ENCODE peak calls at places on chromosomes 3 and 15, in seven cellular contexts. One of them, this sample, is unnamed.

GRCh38 chr3:40725026-40725425 is 200.3 kb downstream of the ZNF621 start:
- DNase-seq in activated T-cell treated with anti-CD3 and anti-CD28 coated beads for 1 hour: no peak
- DNase-seq in T follicular helper cell: no peak
- DNase-seq in NCI-H1105 treated with DMSO at 0.1 percent for 48 hours: peak
- DNase-seq in NCI-H2081 treated with DMSO at 0.1 percent for 48 hours: peak
- DNase-seq in neural progenitor cell: no peak
- DNase-seq in stromal cell of bone marrow: no peak
- DNase-seq in this sample: no peak

GRCh38 chr3:71264840-71265239 is 318.7 kb downstream of the FOXP1 start:
- DNase-seq in NCI-H2081 treated with DMSO at 0.1 percent for 48 hours: no peak
- DNase-seq in stromal cell of bone marrow: no peak
- DNase-seq in activated T-cell treated with anti-CD3 and anti-CD28 coated beads for 1 hour: no peak
- DNase-seq in neural progenitor cell: no peak
- DNase-seq in NCI-H1105 treated with DMSO at 0.1 percent for 48 hours: no peak
- DNase-seq in T follicular helper cell: no peak
- DNase-seq in this sample: no peak

GRCh38 chr15:59317211-59317610 is 55.5 kb downstream of the MYO1E start:
- DNase-seq in T follicular helper cell: no peak
- DNase-seq in activated T-cell treated with anti-CD3 and anti-CD28 coated beads for 1 hour: no peak
- DNase-seq in stromal cell of bone marrow: no peak
- DNase-seq in neural progenitor cell: no peak
- DNase-seq in NCI-H1105 treated with DMSO at 0.1 percent for 48 hours: no peak
- DNase-seq in NCI-H2081 treated with DMSO at 0.1 percent for 48 hours: no peak
- DNase-seq in this sample: no peak

GRCh38 chr3:15348246-15348645 is 15.9 kb upstream of the SH3BP5 start:
- DNase-seq in stromal cell of bone marrow: no peak
- DNase-seq in T follicular helper cell: no peak
- DNase-seq in neural progenitor cell: no peak
- DNase-seq in NCI-H2081 treated with DMSO at 0.1 percent for 48 hours: no peak
- DNase-seq in activated T-cell treated with anti-CD3 and anti-CD28 coated beads for 1 hour: no peak
- DNase-seq in NCI-H1105 treated with DMSO at 0.1 percent for 48 hours: no peak
- DNase-seq in this sample: no peak

GRCh38 chr15:45573961-45574629 is 13.1 kb upstream of the BLOC1S6 start:
- DNase-seq in NCI-H1105 treated with DMSO at 0.1 percent for 48 hours: no peak
- DNase-seq in activated T-cell treated with anti-CD3 and anti-CD28 coated beads for 1 hour: no peak
- DNase-seq in neural progenitor cell: peak
- DNase-seq in stromal cell of bone marrow: no peak
- DNase-seq in T follicular helper cell: peak
- DNase-seq in NCI-H2081 treated with DMSO at 0.1 percent for 48 hours: no peak
- DNase-seq in this sample: peak

GRCh38 chr3:122397136-122397645 is 13.2 kb downstream of the FAM162A start:
- DNase-seq in NCI-H2081 treated with DMSO at 0.1 percent for 48 hours: no peak
- DNase-seq in neural progenitor cell: no peak
- DNase-seq in stromal cell of bone marrow: no peak
- DNase-seq in NCI-H1105 treated with DMSO at 0.1 percent for 48 hours: no peak
- DNase-seq in activated T-cell treated with anti-CD3 and anti-CD28 coated beads for 1 hour: no peak
- DNase-seq in T follicular helper cell: no peak
- DNase-seq in this sample: no peak

GRCh38 chr15:56047354-56047753 is 53.9 kb upstream of the NEDD4 start:
- DNase-seq in T follicular helper cell: no peak
- DNase-seq in NCI-H2081 treated with DMSO at 0.1 percent for 48 hours: no peak
- DNase-seq in stromal cell of bone marrow: no peak
- DNase-seq in NCI-H1105 treated with DMSO at 0.1 percent for 48 hours: no peak
- DNase-seq in neural progenitor cell: no peak
- DNase-seq in activated T-cell treated with anti-CD3 and anti-CD28 coated beads for 1 hour: no peak
- DNase-seq in this sample: no peak

GRCh38 chr15:90097475-90097874 is 4.8 kb downstream of the IDH2 start:
- DNase-seq in T follicular helper cell: peak
- DNase-seq in activated T-cell treated with anti-CD3 and anti-CD28 coated beads for 1 hour: peak
- DNase-seq in NCI-H2081 treated with DMSO at 0.1 percent for 48 hours: no peak
- DNase-seq in NCI-H1105 treated with DMSO at 0.1 percent for 48 hours: no peak
- DNase-seq in neural progenitor cell: no peak
- DNase-seq in stromal cell of bone marrow: no peak
- DNase-seq in this sample: no peak

GRCh38 chr15:39376371-39376909 is 204.4 kb upstream of the THBS1 start:
- DNase-seq in stromal cell of bone marrow: no peak
- DNase-seq in T follicular helper cell: no peak
- DNase-seq in activated T-cell treated with anti-CD3 and anti-CD28 coated beads for 1 hour: no peak
- DNase-seq in NCI-H1105 treated with DMSO at 0.1 percent for 48 hours: no peak
- DNase-seq in NCI-H2081 treated with DMSO at 0.1 percent for 48 hours: no peak
- DNase-seq in neural progenitor cell: no peak
- DNase-seq in this sample: no peak

GRCh38 chr3:12476238-12476897 is 7.9 kb upstream of the TSEN2 start:
- DNase-seq in activated T-cell treated with anti-CD3 and anti-CD28 coated beads for 1 hour: no peak
- DNase-seq in T follicular helper cell: no peak
- DNase-seq in neural progenitor cell: no peak
- DNase-seq in stromal cell of bone marrow: peak
- DNase-seq in NCI-H1105 treated with DMSO at 0.1 percent for 48 hours: no peak
- DNase-seq in NCI-H2081 treated with DMSO at 0.1 percent for 48 hours: no peak
- DNase-seq in this sample: no peak

GRCh38 chr15:77602800-77603199 is 29.9 kb downstream of the LINGO1 start:
- DNase-seq in neural progenitor cell: no peak
- DNase-seq in T follicular helper cell: no peak
- DNase-seq in activated T-cell treated with anti-CD3 and anti-CD28 coated beads for 1 hour: no peak
- DNase-seq in NCI-H2081 treated with DMSO at 0.1 percent for 48 hours: no peak
- DNase-seq in stromal cell of bone marrow: no peak
- DNase-seq in NCI-H1105 treated with DMSO at 0.1 percent for 48 hours: no peak
- DNase-seq in this sample: no peak

GRCh38 chr15:70426065-70426821 is 328.5 kb upstream of the TLE3 start:
- DNase-seq in stromal cell of bone marrow: no peak
- DNase-seq in neural progenitor cell: no peak
- DNase-seq in T follicular helper cell: no peak
- DNase-seq in NCI-H2081 treated with DMSO at 0.1 percent for 48 hours: no peak
- DNase-seq in NCI-H1105 treated with DMSO at 0.1 percent for 48 hours: no peak
- DNase-seq in activated T-cell treated with anti-CD3 and anti-CD28 coated beads for 1 hour: no peak
- DNase-seq in this sample: no peak

GRCh38 chr15:83709246-83709645 is 55.3 kb downstream of the ADAMTSL3 start:
- DNase-seq in activated T-cell treated with anti-CD3 and anti-CD28 coated beads for 1 hour: no peak
- DNase-seq in stromal cell of bone marrow: peak
- DNase-seq in NCI-H1105 treated with DMSO at 0.1 percent for 48 hours: no peak
- DNase-seq in NCI-H2081 treated with DMSO at 0.1 percent for 48 hours: no peak
- DNase-seq in neural progenitor cell: no peak
- DNase-seq in T follicular helper cell: no peak
- DNase-seq in this sample: no peak

GRCh38 chr15:100112636-100113305 is 229.0 kb downstream of the ADAMTS17 start:
- DNase-seq in stromal cell of bone marrow: no peak
- DNase-seq in activated T-cell treated with anti-CD3 and anti-CD28 coated beads for 1 hour: no peak
- DNase-seq in T follicular helper cell: no peak
- DNase-seq in neural progenitor cell: no peak
- DNase-seq in NCI-H1105 treated with DMSO at 0.1 percent for 48 hours: no peak
- DNase-seq in NCI-H2081 treated with DMSO at 0.1 percent for 48 hours: no peak
- DNase-seq in this sample: no peak

GRCh38 chr15:99167640-99168039 is 62.8 kb downstream of the SYNM start:
- DNase-seq in NCI-H1105 treated with DMSO at 0.1 percent for 48 hours: no peak
- DNase-seq in neural progenitor cell: no peak
- DNase-seq in activated T-cell treated with anti-CD3 and anti-CD28 coated beads for 1 hour: no peak
- DNase-seq in stromal cell of bone marrow: no peak
- DNase-seq in T follicular helper cell: no peak
- DNase-seq in NCI-H2081 treated with DMSO at 0.1 percent for 48 hours: no peak
- DNase-seq in this sample: no peak

GRCh38 chr3:13972679-13973379 is 93.0 kb upstream of the WNT7A start:
- DNase-seq in neural progenitor cell: no peak
- DNase-seq in NCI-H1105 treated with DMSO at 0.1 percent for 48 hours: no peak
- DNase-seq in stromal cell of bone marrow: no peak
- DNase-seq in activated T-cell treated with anti-CD3 and anti-CD28 coated beads for 1 hour: no peak
- DNase-seq in T follicular helper cell: no peak
- DNase-seq in NCI-H2081 treated with DMSO at 0.1 percent for 48 hours: no peak
- DNase-seq in this sample: no peak

GRCh38 chr3:29453278-29453961 is 172.5 kb downstream of the RBMS3 start:
- DNase-seq in stromal cell of bone marrow: no peak
- DNase-seq in neural progenitor cell: no peak
- DNase-seq in NCI-H2081 treated with DMSO at 0.1 percent for 48 hours: no peak
- DNase-seq in T follicular helper cell: no peak
- DNase-seq in activated T-cell treated with anti-CD3 and anti-CD28 coated beads for 1 hour: no peak
- DNase-seq in NCI-H1105 treated with DMSO at 0.1 percent for 48 hours: peak
- DNase-seq in this sample: no peak

GRCh38 chr3:48398701-48399386 is 26.8 kb downstream of the FBXW12 start:
- DNase-seq in activated T-cell treated with anti-CD3 and anti-CD28 coated beads for 1 hour: no peak
- DNase-seq in neural progenitor cell: no peak
- DNase-seq in NCI-H2081 treated with DMSO at 0.1 percent for 48 hours: no peak
- DNase-seq in stromal cell of bone marrow: no peak
- DNase-seq in T follicular helper cell: no peak
- DNase-seq in NCI-H1105 treated with DMSO at 0.1 percent for 48 hours: no peak
- DNase-seq in this sample: no peak

GRCh38 chr15:52306270-52306669 is 10.7 kb upstream of the MYO5C start:
- DNase-seq in NCI-H2081 treated with DMSO at 0.1 percent for 48 hours: no peak
- DNase-seq in neural progenitor cell: no peak
- DNase-seq in T follicular helper cell: no peak
- DNase-seq in NCI-H1105 treated with DMSO at 0.1 percent for 48 hours: no peak
- DNase-seq in stromal cell of bone marrow: peak
- DNase-seq in activated T-cell treated with anti-CD3 and anti-CD28 coated beads for 1 hour: no peak
- DNase-seq in this sample: no peak

GRCh38 chr3:18740631-18741583 is 315.8 kb upstream of the SATB1 start:
- DNase-seq in NCI-H2081 treated with DMSO at 0.1 percent for 48 hours: no peak
- DNase-seq in NCI-H1105 treated with DMSO at 0.1 percent for 48 hours: no peak
- DNase-seq in activated T-cell treated with anti-CD3 and anti-CD28 coated beads for 1 hour: peak
- DNase-seq in stromal cell of bone marrow: no peak
- DNase-seq in T follicular helper cell: peak
- DNase-seq in neural progenitor cell: no peak
- DNase-seq in this sample: no peak

GRCh38 chr3:114226313-114226712 is 11.1 kb downstream of the ZNF80 start:
- DNase-seq in T follicular helper cell: no peak
- DNase-seq in neural progenitor cell: no peak
- DNase-seq in NCI-H2081 treated with DMSO at 0.1 percent for 48 hours: no peak
- DNase-seq in stromal cell of bone marrow: no peak
- DNase-seq in NCI-H1105 treated with DMSO at 0.1 percent for 48 hours: no peak
- DNase-seq in activated T-cell treated with anti-CD3 and anti-CD28 coated beads for 1 hour: no peak
- DNase-seq in this sample: no peak

GRCh38 chr3:190322604-190323240 is 476 bp upstream of the CLDN1 start:
- DNase-seq in NCI-H2081 treated with DMSO at 0.1 percent for 48 hours: no peak
- DNase-seq in activated T-cell treated with anti-CD3 and anti-CD28 coated beads for 1 hour: no peak
- DNase-seq in neural progenitor cell: no peak
- DNase-seq in T follicular helper cell: no peak
- DNase-seq in stromal cell of bone marrow: no peak
- DNase-seq in NCI-H1105 treated with DMSO at 0.1 percent for 48 hours: peak
- DNase-seq in this sample: no peak

GRCh38 chr3:149152420-149152819 is 23.0 kb downstream of the HPS3 start:
- DNase-seq in T follicular helper cell: no peak
- DNase-seq in activated T-cell treated with anti-CD3 and anti-CD28 coated beads for 1 hour: no peak
- DNase-seq in neural progenitor cell: no peak
- DNase-seq in NCI-H2081 treated with DMSO at 0.1 percent for 48 hours: no peak
- DNase-seq in stromal cell of bone marrow: no peak
- DNase-seq in NCI-H1105 treated with DMSO at 0.1 percent for 48 hours: no peak
- DNase-seq in this sample: no peak